ENCODE peak calls at places on chromosomes 4 and X, in six cellular contexts. N is PC-3, D is hepatocyte, X is HCT116, G is GM23248, H is MM.1S. I is an unnamed sample.

GRCh38 chr4:40322853-40323252 is 12.3 kb upstream of the CHRNA9 start:
- DNase-seq in N (no peak), D (peak; percentile 63), X (no peak), G (no peak), H (no peak), I (no peak)

GRCh38 chrX:44431206-44431605 is 87.7 kb upstream of the EFHC2 start:
- DNase-seq in N (peak; percentile 88), D (peak; percentile 9), X (peak; percentile 6), G (peak; percentile 49), H (no peak), I (no peak)

GRCh38 chr4:152957437-152958185 is 21.5 kb downstream of the FHDC1 start:
- DNase-seq in N (no peak), D (peak; percentile 78), X (no peak), G (no peak), H (no peak), I (no peak)

GRCh38 chr4:99437686-99438577 is 2.8 kb upstream of the ADH7 start:
- DNase-seq in N (no peak), D (no peak), X (no peak), G (peak; percentile 16), H (no peak), I (no peak)

GRCh38 chr4:122334828-122335227 is 44.0 kb upstream of the ADAD1 start:
- DNase-seq in N (no peak), D (no peak), X (no peak), G (no peak), H (no peak), I (no peak)

GRCh38 chrX:5595570-5595969 is 633.1 kb downstream of the NLGN4X start:
- DNase-seq in N (no peak), D (no peak), X (no peak), G (no peak), H (no peak), I (no peak)

GRCh38 chr4:2322801-2323200 is 60.9 kb upstream of the MXD4 start:
- DNase-seq in N (no peak), D (no peak), X (no peak), G (no peak), H (no peak), I (no peak)

GRCh38 chr4:142551513-142552280 is 294.4 kb downstream of the INPP4B start:
- DNase-seq in N (no peak), D (no peak), X (no peak), G (no peak), H (no peak), I (no peak)

GRCh38 chrX:121254336-121254735 is 206.9 kb downstream of the GLUD2 start:
- DNase-seq in N (peak; percentile 3), D (no peak), X (no peak), G (no peak), H (no peak), I (peak; percentile 31)

GRCh38 chr4:77599378-77599777 is 6.2 kb upstream of the CXCL13 start:
- DNase-seq in N (peak; percentile 67), D (peak; percentile 52), X (peak; percentile 53), G (peak; percentile 64), H (peak; percentile 44), I (peak; percentile 34)

GRCh38 chrX:108165349-108166111 is 74.0 kb downstream of the ATG4A start:
- DNase-seq in N (peak; percentile 55), D (peak; percentile 52), X (peak; percentile 15), G (peak; percentile 56), H (no peak), I (peak; percentile 60)

GRCh38 chr4:180333156-180333555 is 1910.0 kb upstream of the TENM3 start:
- DNase-seq in N (peak; percentile 53), D (no peak), X (no peak), G (no peak), H (no peak), I (no peak)

GRCh38 chrX:139892512-139892911 is 40.3 kb downstream of the ATP11C start:
- DNase-seq in N (no peak), D (no peak), X (no peak), G (no peak), H (no peak), I (no peak)

GRCh38 chr4:123379392-123379791 is 17.2 kb upstream of the SPRY1 start:
- DNase-seq in N (no peak), D (no peak), X (no peak), G (no peak), H (no peak), I (no peak)

GRCh38 chr4:152805071-152805650 is 25.4 kb downstream of the ARFIP1 start:
- DNase-seq in N (no peak), D (no peak), X (no peak), G (no peak), H (no peak), I (no peak)

GRCh38 chr4:41878170-41878941 is 56.9 kb upstream of the TMEM33 start:
- DNase-seq in N (no peak), D (no peak), X (no peak), G (no peak), H (no peak), I (peak; percentile 59)

GRCh38 chr4:106816501-106816900 is 219.6 kb downstream of the DKK2 start:
- DNase-seq in N (no peak), D (no peak), X (no peak), G (peak; percentile 69), H (no peak), I (no peak)

GRCh38 chr4:92236907-92237306 is 66.9 kb upstream of the GRID2 start:
- DNase-seq in N (peak; percentile 22), D (no peak), X (no peak), G (peak; percentile 58), H (no peak), I (no peak)

GRCh38 chr4:56863441-56864129 is 42.1 kb upstream of the SPINK2 start:
- DNase-seq in N (no peak), D (no peak), X (no peak), G (peak; percentile 12), H (no peak), I (no peak)

GRCh38 chrX:105701310-105702052 is 120.9 kb upstream of the NRK start:
- DNase-seq in N (peak; percentile 62), D (no peak), X (no peak), G (no peak), H (peak; percentile 12), I (no peak)

GRCh38 chr4:1511441-1512041 is 105.3 kb upstream of the NKX1-1 start:
- DNase-seq in N (peak; percentile 20), D (no peak), X (peak; percentile 69), G (peak; percentile 37), H (peak; percentile 19), I (no peak)

GRCh38 chr4:79917246-79917645 is 155.8 kb downstream of the ANTXR2 start:
- DNase-seq in N (peak; percentile 53), D (peak; percentile 27), X (peak; percentile 42), G (peak; percentile 66), H (peak; percentile 45), I (peak; percentile 66)

DNA sequence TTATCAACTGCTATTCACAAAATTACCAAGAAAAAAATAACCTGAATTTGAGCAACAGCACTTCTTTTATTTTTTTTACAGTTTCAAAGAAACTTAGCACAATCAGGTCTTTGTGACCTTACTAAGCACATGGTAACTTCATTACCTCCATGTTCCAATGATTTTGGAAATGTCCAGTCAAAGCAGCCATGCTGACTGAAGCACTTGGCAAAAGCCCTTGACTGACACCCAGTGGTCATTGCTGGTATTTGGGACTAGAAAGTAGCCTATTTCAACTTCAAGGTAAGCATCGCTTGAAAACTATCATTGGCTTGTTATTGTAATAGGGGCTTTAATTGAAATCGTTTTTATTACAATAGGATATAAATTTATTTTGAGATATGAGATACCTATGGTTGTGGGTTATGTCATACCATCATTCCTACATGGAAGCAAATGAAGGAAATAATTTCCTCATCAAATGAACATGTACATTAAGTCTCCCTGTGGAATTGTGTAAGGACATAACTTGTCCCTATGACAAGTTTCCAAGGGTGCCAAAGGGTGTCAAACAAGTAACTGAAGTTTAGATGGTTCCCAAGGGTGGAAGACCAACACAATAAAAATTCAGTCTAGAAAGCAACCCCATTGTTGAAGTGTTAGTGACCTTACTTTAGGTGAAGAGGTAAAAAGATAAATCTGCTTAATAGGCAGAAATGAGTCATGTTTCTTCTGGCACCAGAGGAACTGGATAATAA is 15.2 kb upstream of the ANXA10 start:
- DNase-seq in N (peak; percentile 85), D (peak; percentile 80), X (peak; percentile 88), G (peak; percentile 69), H (peak; percentile 62), I (peak; percentile 75)
- H2AFZ ChIP-seq in N (peak overlapping the region; percentile 58), D (no peak overlapping the region), X (peak overlapping the region; percentile 95), G (no peak overlapping the region), H (no peak overlapping the region), I (peak overlapping the region; percentile 55)

GRCh38 chrX:45778621-45779020 is 577.9 kb upstream of the DIPK2B start:
- DNase-seq in N (no peak), D (no peak), X (no peak), G (peak; percentile 50), H (no peak), I (no peak)

GRCh38 chrX:45771114-45771513 is 570.4 kb upstream of the DIPK2B start:
- DNase-seq in N (peak; percentile 96), D (peak; percentile 68), X (peak; percentile 77), G (peak; percentile 91), H (no peak), I (no peak)

GRCh38 chrX:45771560-45772340 is 571.1 kb upstream of the DIPK2B start:
- DNase-seq in N (peak; percentile 64), D (no peak), X (no peak), G (peak; percentile 83), H (peak; percentile 64), I (no peak)

GRCh38 chrX:45775462-45775861 is 574.8 kb upstream of the DIPK2B start:
- DNase-seq in N (peak; percentile 92), D (no peak), X (no peak), G (peak; percentile 87), H (no peak), I (no peak)

GRCh38 chrX:45774961-45775360 is 574.3 kb upstream of the DIPK2B start:
- DNase-seq in N (peak; percentile 89), D (no peak), X (no peak), G (peak; percentile 88), H (no peak), I (no peak)
- TF ChIP-seq EZH2phosphoT487 in N (no peak), D (no peak), X (no peak), G (no peak), H (no peak), I (no peak)

GRCh38 chr4:88927420-88927819 is 129.6 kb downstream of the FAM13A start:
- DNase-seq in N (no peak), D (no peak), X (no peak), G (no peak), H (no peak), I (no peak)

GRCh38 chr4:88933414-88933813 is 123.6 kb downstream of the FAM13A start:
- DNase-seq in N (no peak), D (no peak), X (no peak), G (no peak), H (no peak), I (no peak)

GRCh38 chr4:88928852-88929251 is 128.1 kb downstream of the FAM13A start:
- DNase-seq in N (no peak), D (no peak), X (no peak), G (no peak), H (no peak), I (no peak)
- TF ChIP-seq EZH2 in N (no peak), D (no peak), X (no peak), G (no peak), H (no peak), I (no peak)

DNA sequence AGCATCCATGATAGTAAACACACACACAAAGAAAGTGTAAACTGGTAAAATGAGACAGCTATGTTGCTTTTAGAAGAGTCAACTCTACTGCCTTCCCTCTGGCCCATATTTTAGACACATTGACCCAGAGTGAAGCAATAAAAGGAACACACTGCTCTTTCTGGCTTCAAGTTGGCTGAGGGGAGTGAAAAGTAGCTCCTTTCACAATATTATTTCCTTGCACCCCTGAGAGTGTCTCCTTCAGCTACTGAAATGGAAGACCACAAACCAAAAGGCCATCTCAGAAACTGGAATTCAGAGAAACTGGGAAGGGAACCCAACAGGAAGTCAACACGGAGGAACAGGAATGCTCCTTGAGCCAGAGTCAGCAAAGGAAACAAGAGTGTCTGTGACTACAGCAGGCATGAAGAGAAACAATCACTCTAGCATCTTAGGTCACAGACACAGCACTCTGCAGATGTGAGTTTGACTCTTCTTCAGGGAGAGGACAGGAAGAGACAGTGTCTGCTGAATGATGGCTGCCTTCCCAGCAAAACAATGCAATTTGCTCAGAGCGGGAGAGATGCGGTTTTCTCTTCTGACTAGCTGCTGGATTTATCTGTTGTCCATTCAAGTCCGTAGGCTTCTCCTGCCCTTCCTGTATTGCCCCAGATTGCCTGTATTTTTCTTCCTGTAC is 106.7 kb downstream of the SPATA18 start:
- DNase-seq in N (no peak), D (no peak), X (no peak), G (peak; percentile 33), H (no peak), I (no peak)
- H2AFZ ChIP-seq in N (peak overlapping the region; percentile 18), D (no peak overlapping the region), X (no peak overlapping the region), G (peak overlapping the region; percentile 51), H (no peak overlapping the region), I (peak overlapping the region; percentile 87)